ENCODE peak calls at places on chromosomes 11 and 22, in six cellular contexts. One of them, this sample, is unnamed.

GRCh38 chr11:20089796-20090653 is 70.2 kb downstream of the DBX1 start:
- DNase-seq in iris pigment epithelial cell: peak
- DNase-seq in fibroblast of the aortic adventitia: peak
- DNase-seq in spleen: no peak
- DNase-seq in RWPE1: no peak
- DNase-seq in T-helper 9 cell: no peak
- DNase-seq in this sample: peak

GRCh38 chr11:102564110-102564509 is 33.6 kb upstream of the MMP7 start:
- DNase-seq in T-helper 9 cell: no peak
- DNase-seq in iris pigment epithelial cell: peak
- DNase-seq in fibroblast of the aortic adventitia: peak
- DNase-seq in spleen: no peak
- DNase-seq in RWPE1: peak
- DNase-seq in this sample: no peak

GRCh38 chr11:129018991-129019390 is 76.3 kb upstream of the TP53AIP1 start:
- DNase-seq in fibroblast of the aortic adventitia: no peak
- DNase-seq in spleen: no peak
- DNase-seq in RWPE1: no peak
- DNase-seq in T-helper 9 cell: no peak
- DNase-seq in iris pigment epithelial cell: no peak
- DNase-seq in this sample: no peak

GRCh38 chr11:117072517-117073218 is 25.6 kb downstream of the SIK3 start:
- DNase-seq in iris pigment epithelial cell: peak
- DNase-seq in spleen: no peak
- DNase-seq in fibroblast of the aortic adventitia: peak
- DNase-seq in RWPE1: peak
- DNase-seq in T-helper 9 cell: no peak
- DNase-seq in this sample: peak

GRCh38 chr22:35638408-35638807 is 9.8 kb upstream of the APOL6 start:
- DNase-seq in RWPE1: no peak
- DNase-seq in iris pigment epithelial cell: no peak
- DNase-seq in spleen: peak
- DNase-seq in fibroblast of the aortic adventitia: peak
- DNase-seq in T-helper 9 cell: no peak
- DNase-seq in this sample: no peak

GRCh38 chr11:1557904-1558831 is 13.9 kb downstream of the DUSP8 start:
- DNase-seq in spleen: peak
- DNase-seq in T-helper 9 cell: no peak
- DNase-seq in fibroblast of the aortic adventitia: peak
- DNase-seq in RWPE1: peak
- DNase-seq in iris pigment epithelial cell: peak
- DNase-seq in this sample: peak

GRCh38 chr22:36368359-36368983 is 19.3 kb downstream of the MYH9 start:
- DNase-seq in RWPE1: peak
- DNase-seq in T-helper 9 cell: no peak
- DNase-seq in fibroblast of the aortic adventitia: peak
- DNase-seq in spleen: no peak
- DNase-seq in iris pigment epithelial cell: peak
- DNase-seq in this sample: no peak

GRCh38 chr22:36369922-36370781 is 17.6 kb downstream of the MYH9 start:
- DNase-seq in iris pigment epithelial cell: no peak
- DNase-seq in RWPE1: no peak
- DNase-seq in T-helper 9 cell: no peak
- DNase-seq in spleen: peak
- DNase-seq in fibroblast of the aortic adventitia: peak
- DNase-seq in this sample: no peak

GRCh38 chr11:68215087-68215445 is 2.0 kb upstream of the KMT5B start:
- DNase-seq in RWPE1: no peak
- DNase-seq in spleen: no peak
- DNase-seq in T-helper 9 cell: no peak
- DNase-seq in fibroblast of the aortic adventitia: no peak
- DNase-seq in iris pigment epithelial cell: no peak
- DNase-seq in this sample: no peak

GRCh38 chr22:22246706-22247105 is 2.1 kb downstream of the VPREB1 start:
- DNase-seq in T-helper 9 cell: no peak
- DNase-seq in spleen: no peak
- DNase-seq in iris pigment epithelial cell: no peak
- DNase-seq in fibroblast of the aortic adventitia: no peak
- DNase-seq in RWPE1: no peak
- DNase-seq in this sample: no peak